ENCODE peak calls at places on chromosomes 6 and 20, in four cellular contexts. X is HepG2, C is K562, D is WTC11. V is an unnamed sample.

GRCh38 chr6:125789576-125790402 is 971 bp upstream of the NCOA7 start:
- DNase-seq in X (peak; percentile 54), C (peak; percentile 39), D (peak; percentile 31), V (peak; percentile 58)

GRCh38 chr6:166450167-166450873 is 67.6 kb upstream of the MPC1 start:
- DNase-seq in X (no peak), C (no peak), D (no peak), V (no peak)

GRCh38 chr6:113396644-113397201 is 460.4 kb upstream of the MARCKS start:
- DNase-seq in X (no peak), C (no peak), D (no peak), V (no peak)

GRCh38 chr6:147154454-147154853 is 49.8 kb upstream of the STXBP5 start:
- DNase-seq in X (peak; percentile 9), C (no peak), D (no peak), V (no peak)

GRCh38 chr6:11909696-11910132 is 102.4 kb upstream of the HIVEP1 start:
- DNase-seq in X (no peak), C (no peak), D (no peak), V (no peak)

GRCh38 chr20:43915209-43916072 is 789 bp downstream of the TOX2 start:
- DNase-seq in X (no peak), C (no peak), D (peak; percentile 63), V (no peak)

GRCh38 chr6:111105578-111105977 is 18.3 kb downstream of the SLC16A10 start:
- DNase-seq in X (peak; percentile 97), C (no peak), D (no peak), V (no peak)

GRCh38 chr20:44651507-44652373 is at the start of gene ADA:
- DNase-seq in X (peak; percentile 47), C (peak; percentile 86), D (peak; percentile 59), V (peak; percentile 69)

GRCh38 chr6:4420160-4420865 is 284.9 kb upstream of the ECI2 start:
- DNase-seq in X (no peak), C (no peak), D (no peak), V (no peak)

GRCh38 chr6:107819976-107820551 is 4.0 kb downstream of the SCML4 start:
- DNase-seq in X (no peak), C (no peak), D (peak; percentile 35), V (peak; percentile 33)

GRCh38 chr6:125124250-125124777 is 29.3 kb upstream of the TPD52L1 start:
- DNase-seq in X (peak; percentile 17), C (no peak), D (no peak), V (no peak)

GRCh38 chr20:45459606-45460005 is 9.9 kb upstream of the WFDC2 start:
- DNase-seq in X (no peak), C (peak; percentile 48), D (no peak), V (peak; percentile 50)

DNA sequence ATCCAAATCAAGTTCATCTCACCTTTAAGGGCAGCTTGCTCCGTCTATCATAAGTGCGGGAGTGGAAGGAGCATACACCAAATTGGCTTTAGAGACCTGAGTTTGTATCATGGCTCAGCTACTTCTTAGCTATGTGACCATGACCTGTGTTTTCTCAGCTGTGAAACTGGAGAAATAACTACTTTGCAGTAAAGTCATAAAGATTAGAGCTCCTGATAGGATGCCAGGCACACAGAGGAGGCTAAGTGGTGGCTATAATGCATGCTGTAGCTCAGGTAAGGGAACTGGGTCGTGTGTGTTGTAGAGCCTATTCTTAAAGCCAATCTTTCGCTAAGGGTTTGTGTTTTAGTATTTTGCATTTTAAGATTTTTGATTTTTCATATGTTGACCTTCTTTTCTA is 451.5 kb upstream of the MAN1A1 start:
- DNase-seq in X (no peak), C (no peak), D (no peak), V (no peak)
- TF ChIP-seq ELF4 in X (no peak), C (no peak), D (no peak), V (no peak)

GRCh38 chr6:104381907-104382306 is 477.8 kb downstream of the HACE1 start:
- DNase-seq in X (no peak), C (no peak), D (peak; percentile 30), V (no peak)
- TF ChIP-seq ELF4 in X (no peak), C (no peak), D (no peak), V (no peak)

GRCh38 chr6:28218312-28219248 is 6.5 kb upstream of the ZSCAN9 start:
- DNase-seq in X (peak; percentile 70), C (peak; percentile 92), D (peak; percentile 54), V (peak; percentile 67)
- TF ChIP-seq ELF4 in X (peak; percentile 26), C (no peak), D (no peak), V (no peak)

DNA sequence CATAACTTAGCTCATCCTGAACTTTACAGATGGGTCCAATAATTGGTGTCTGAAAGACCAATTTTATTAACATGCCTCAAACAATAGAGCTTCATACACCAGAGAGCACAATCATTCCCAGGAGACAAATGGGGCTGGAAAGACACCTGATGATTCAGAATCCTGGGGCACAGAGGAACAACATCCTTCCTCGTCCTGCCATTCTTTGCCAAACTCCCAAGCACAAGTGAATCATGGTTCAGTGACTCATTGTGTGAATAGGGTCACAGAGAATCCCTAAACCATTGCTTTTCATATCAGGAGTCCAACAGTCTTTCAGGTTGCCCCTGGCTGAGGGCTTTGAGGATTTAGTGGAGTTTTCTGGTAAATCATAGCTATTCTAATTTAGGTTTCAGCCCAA is 266.4 kb upstream of the BMP2 start:
- DNase-seq in X (peak; percentile 24), C (no peak), D (no peak), V (no peak)
- TF ChIP-seq ELF4 in X (no peak), C (no peak), D (no peak), V (no peak)

DNA sequence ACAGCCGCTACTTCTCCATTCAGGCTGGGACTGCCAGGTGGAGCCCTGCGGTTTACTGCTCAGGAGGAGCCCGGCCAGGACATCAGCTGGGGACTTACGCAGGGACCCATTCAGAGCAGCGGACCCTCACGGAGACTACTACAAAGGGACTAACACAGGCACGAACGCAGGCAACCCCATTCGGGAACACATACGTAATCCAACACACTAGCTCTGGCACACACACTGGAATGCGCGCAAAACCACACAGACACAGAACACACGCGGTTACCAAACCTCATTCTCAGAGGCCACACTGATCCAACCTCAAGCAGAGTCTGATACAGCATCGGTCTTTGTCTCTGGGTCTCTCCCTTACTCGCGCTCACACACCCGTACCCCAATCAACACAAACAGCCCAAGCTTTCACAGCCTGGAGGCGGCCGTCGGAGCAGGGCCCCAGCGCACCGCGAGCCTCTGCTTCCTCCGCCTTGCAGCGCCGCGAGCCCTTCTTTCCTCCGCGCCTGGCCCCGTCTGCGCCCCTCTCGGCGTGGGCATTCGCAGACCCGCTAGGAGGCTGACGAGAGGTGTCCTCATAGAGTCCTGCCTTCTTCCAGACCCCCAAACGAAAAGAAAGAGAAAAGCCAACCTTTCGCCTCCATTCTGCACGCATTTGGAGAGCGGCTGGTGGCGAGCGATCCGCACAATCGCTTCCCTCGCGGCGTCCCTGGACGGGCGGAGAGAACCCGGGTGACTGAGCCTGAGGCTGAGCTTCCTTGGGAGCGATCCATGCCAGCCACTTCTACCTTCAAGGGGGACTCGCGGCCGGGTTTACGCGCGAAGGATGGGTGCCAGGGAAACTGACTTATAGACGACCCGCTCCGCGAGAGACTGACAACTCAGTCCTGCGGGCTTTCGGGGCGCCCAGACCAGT is 961 bp upstream of the SLC32A1 start:
- DNase-seq in X (no peak), C (no peak), D (peak; percentile 39), V (no peak)
- TF ChIP-seq ELF4 in X (no peak), C (no peak), D (no peak), V (no peak)

GRCh38 chr20:22728146-22728745 is 143.9 kb upstream of the FOXA2 start:
- DNase-seq in X (no peak), C (no peak), D (no peak), V (no peak)

GRCh38 chr20:22719250-22719649 is 134.9 kb upstream of the FOXA2 start:
- DNase-seq in X (no peak), C (no peak), D (no peak), V (no peak)

GRCh38 chr20:22720206-22720605 is 135.8 kb upstream of the FOXA2 start:
- DNase-seq in X (no peak), C (no peak), D (no peak), V (no peak)

GRCh38 chr20:22722840-22723239 is 138.5 kb upstream of the FOXA2 start:
- DNase-seq in X (no peak), C (no peak), D (no peak), V (no peak)

GRCh38 chr20:22723659-22724058 is 139.3 kb upstream of the FOXA2 start:
- DNase-seq in X (no peak), C (no peak), D (no peak), V (no peak)
- TF ChIP-seq ELF4 in X (no peak), C (no peak), D (no peak), V (no peak)

GRCh38 chr20:62788607-62789006 is 7.7 kb upstream of the MRGBP start:
- DNase-seq in X (no peak), C (no peak), D (no peak), V (no peak)
- TF ChIP-seq ELF4 in X (no peak), C (no peak), D (no peak), V (no peak)

GRCh38 chr6:153980176-153980575 is 58.9 kb upstream of the OPRM1 start:
- DNase-seq in X (no peak), C (no peak), D (no peak), V (no peak)
- TF ChIP-seq ELF4 in X (no peak), C (no peak), D (no peak), V (no peak)

GRCh38 chr6:109690373-109690739 is 646 bp downstream of the AK9 start:
- DNase-seq in X (peak; percentile 15), C (peak; percentile 69), D (peak; percentile 88), V (peak; percentile 61)
- TF ChIP-seq ELF4 in X (no peak), C (no peak), D (no peak), V (no peak)

GRCh38 chr6:36227379-36228344 is 31.1 kb downstream of the BRPF3 start:
- DNase-seq in X (no peak), C (peak; percentile 59), D (no peak), V (no peak)
- TF ChIP-seq ELF4 in X (no peak), C (no peak), D (no peak), V (no peak)

V was measured in HEK293T.